ENCODE peak calls at places on chromosomes 7 and 10, in nine cellular contexts. A is spleen, I is Peyer's patch, X is ovary, N is breast epithelium, G is transverse colon, C is prostate gland, R is sigmoid colon, B is IMR-90. S is an unnamed sample.

GRCh38 chr7:17528636-17529035 is 230.2 kb downstream of the AHR start:
- DNase-seq in A (no peak), I (no peak), X (no peak), N (no peak), G (no peak), C (no peak), R (no peak), B (peak), S (no peak)

GRCh38 chr10:25745976-25746375 is 188.1 kb upstream of the MYO3A start:
- DNase-seq in A (no peak), I (no peak), X (no peak), N (no peak), G (no peak), C (no peak), R (no peak), B (no peak), S (no peak)

GRCh38 chr7:102077081-102077480 is 209.6 kb upstream of the SH2B2 start:
- DNase-seq in A (no peak), I (no peak), X (no peak), N (no peak), G (no peak), C (no peak), R (no peak), B (no peak), S (no peak)

GRCh38 chr10:18439601-18440000 is 211.8 kb downstream of the NSUN6 start:
- DNase-seq in A (no peak), I (no peak), X (no peak), N (no peak), G (no peak), C (no peak), R (no peak), B (no peak), S (no peak)

GRCh38 chr10:28627102-28627501 is 50.2 kb upstream of the BAMBI start:
- DNase-seq in A (no peak), I (no peak), X (no peak), N (no peak), G (no peak), C (no peak), R (no peak), B (no peak), S (no peak)

GRCh38 chr10:58300676-58301075 is 31.7 kb downstream of the CISD1 start:
- DNase-seq in A (no peak), I (no peak), X (no peak), N (no peak), G (no peak), C (no peak), R (no peak), B (no peak), S (no peak)

GRCh38 chr10:19977097-19977521 is 160.9 kb downstream of the PLXDC2 start:
- DNase-seq in A (no peak), I (no peak), X (no peak), N (no peak), G (no peak), C (no peak), R (no peak), B (peak), S (no peak)

GRCh38 chr7:118085000-118085399 is 99.0 kb upstream of the LSM8 start:
- DNase-seq in A (no peak), I (no peak), X (no peak), N (no peak), G (no peak), C (no peak), R (no peak), B (no peak), S (no peak)

GRCh38 chr10:10796061-10796773 is 221.5 kb upstream of the CELF2 start:
- DNase-seq in A (no peak), I (no peak), X (no peak), N (no peak), G (no peak), C (no peak), R (no peak), B (peak), S (no peak)

GRCh38 chr7:129434846-129435318 is 650 bp downstream of the STRIP2 start:
- DNase-seq in A (peak), I (no peak), X (peak), N (no peak), G (peak), C (no peak), R (no peak), B (peak), S (no peak)

GRCh38 chr10:24255115-24255895 is 46.4 kb downstream of the KIAA1217 start:
- DNase-seq in A (no peak), I (no peak), X (no peak), N (no peak), G (no peak), C (peak), R (no peak), B (no peak), S (no peak)

GRCh38 chr7:8228766-8229674 is 32.9 kb downstream of the ICA1 start:
- DNase-seq in A (no peak), I (no peak), X (no peak), N (no peak), G (no peak), C (no peak), R (no peak), B (no peak), S (no peak)

GRCh38 chr10:15626937-15627336 is 92.8 kb downstream of the ITGA8 start:
- DNase-seq in A (no peak), I (no peak), X (no peak), N (no peak), G (no peak), C (no peak), R (no peak), B (no peak), S (no peak)

GRCh38 chr7:7702826-7703225 is 15.6 kb downstream of the RPA3 start:
- DNase-seq in A (no peak), I (no peak), X (no peak), N (no peak), G (no peak), C (no peak), R (no peak), B (peak), S (no peak)

GRCh38 chr10:85537561-85537960 is 829.0 kb downstream of the GRID1 start:
- DNase-seq in A (no peak), I (no peak), X (no peak), N (no peak), G (no peak), C (no peak), R (no peak), B (no peak), S (no peak)

GRCh38 chr7:51017576-51018535 is 235.2 kb upstream of the GRB10 start:
- DNase-seq in A (no peak), I (no peak), X (no peak), N (no peak), G (no peak), C (no peak), R (no peak), B (no peak), S (no peak)

GRCh38 chr7:55348502-55348901 is 16.6 kb upstream of the LANCL2 start:
- DNase-seq in A (no peak), I (no peak), X (no peak), N (no peak), G (no peak), C (no peak), R (no peak), B (peak), S (no peak)

GRCh38 chr7:149196705-149197171 is 1.4 kb downstream of the ZNF282 start:
- DNase-seq in A (peak), I (no peak), X (no peak), N (no peak), G (peak), C (no peak), R (peak), B (no peak), S (no peak)

GRCh38 chr10:87523731-87524130 is 19.0 kb downstream of the MINPP1 start:
- DNase-seq in A (no peak), I (no peak), X (no peak), N (no peak), G (no peak), C (no peak), R (no peak), B (no peak), S (no peak)

GRCh38 chr10:11270858-11271179 is 253.1 kb downstream of the CELF2 start:
- DNase-seq in A (no peak), I (no peak), X (no peak), N (no peak), G (no peak), C (no peak), R (no peak), B (no peak), S (no peak)

GRCh38 chr7:134013249-134013648 is 113.9 kb upstream of the LRGUK start:
- DNase-seq in A (no peak), I (no peak), X (no peak), N (no peak), G (no peak), C (no peak), R (no peak), B (no peak), S (no peak)

GRCh38 chr7:108001759-108002725 is 919 bp downstream of the LAMB1 start:
- DNase-seq in A (no peak), I (no peak), X (peak), N (no peak), G (peak), C (no peak), R (peak), B (peak), S (no peak)

GRCh38 chr10:126955934-126956711 is 50.9 kb downstream of the DOCK1 start:
- DNase-seq in A (no peak), I (no peak), X (no peak), N (no peak), G (no peak), C (no peak), R (no peak), B (no peak), S (no peak)

GRCh38 chr7:139232893-139233292 is 1.9 kb downstream of the UBN2 start:
- DNase-seq in A (no peak), I (no peak), X (no peak), N (no peak), G (no peak), C (no peak), R (no peak), B (peak), S (no peak)

GRCh38 chr7:94478648-94479214 is 30.9 kb upstream of the CASD1 start:
- DNase-seq in A (no peak), I (no peak), X (no peak), N (no peak), G (no peak), C (no peak), R (no peak), B (no peak), S (no peak)

GRCh38 chr7:646951-647350 is 79.5 kb upstream of the DNAAF5 start:
- DNase-seq in A (peak), I (no peak), X (no peak), N (no peak), G (no peak), C (no peak), R (no peak), B (no peak), S (no peak)

GRCh38 chr10:48805848-48806247 is 121.2 kb downstream of the WDFY4 start:
- DNase-seq in A (no peak), I (no peak), X (peak), N (no peak), G (no peak), C (no peak), R (no peak), B (no peak), S (no peak)

GRCh38 chr10:119417852-119418251 is 124.7 kb downstream of the RGS10 start:
- DNase-seq in A (no peak), I (no peak), X (no peak), N (no peak), G (no peak), C (no peak), R (no peak), B (no peak), S (no peak)

GRCh38 chr10:51137741-51138529 is 63.6 kb downstream of the PRKG1 start:
- DNase-seq in A (no peak), I (no peak), X (no peak), N (no peak), G (no peak), C (no peak), R (no peak), B (peak), S (no peak)

GRCh38 chr10:5461914-5462840 is 37.2 kb downstream of the CALML5 start:
- DNase-seq in A (no peak), I (no peak), X (no peak), N (no peak), G (no peak), C (no peak), R (no peak), B (peak), S (no peak)

GRCh38 chr7:110076194-110076593 is 1014.7 kb upstream of the LRRN3 start:
- DNase-seq in A (no peak), I (no peak), X (no peak), N (no peak), G (no peak), C (no peak), R (no peak), B (no peak), S (no peak)
- TF ChIP-seq POLR2A in A (no peak), I (no peak), X (no peak), N (no peak), G (no peak), C (no peak), R (no peak), B (no peak), S (no peak)

DNA sequence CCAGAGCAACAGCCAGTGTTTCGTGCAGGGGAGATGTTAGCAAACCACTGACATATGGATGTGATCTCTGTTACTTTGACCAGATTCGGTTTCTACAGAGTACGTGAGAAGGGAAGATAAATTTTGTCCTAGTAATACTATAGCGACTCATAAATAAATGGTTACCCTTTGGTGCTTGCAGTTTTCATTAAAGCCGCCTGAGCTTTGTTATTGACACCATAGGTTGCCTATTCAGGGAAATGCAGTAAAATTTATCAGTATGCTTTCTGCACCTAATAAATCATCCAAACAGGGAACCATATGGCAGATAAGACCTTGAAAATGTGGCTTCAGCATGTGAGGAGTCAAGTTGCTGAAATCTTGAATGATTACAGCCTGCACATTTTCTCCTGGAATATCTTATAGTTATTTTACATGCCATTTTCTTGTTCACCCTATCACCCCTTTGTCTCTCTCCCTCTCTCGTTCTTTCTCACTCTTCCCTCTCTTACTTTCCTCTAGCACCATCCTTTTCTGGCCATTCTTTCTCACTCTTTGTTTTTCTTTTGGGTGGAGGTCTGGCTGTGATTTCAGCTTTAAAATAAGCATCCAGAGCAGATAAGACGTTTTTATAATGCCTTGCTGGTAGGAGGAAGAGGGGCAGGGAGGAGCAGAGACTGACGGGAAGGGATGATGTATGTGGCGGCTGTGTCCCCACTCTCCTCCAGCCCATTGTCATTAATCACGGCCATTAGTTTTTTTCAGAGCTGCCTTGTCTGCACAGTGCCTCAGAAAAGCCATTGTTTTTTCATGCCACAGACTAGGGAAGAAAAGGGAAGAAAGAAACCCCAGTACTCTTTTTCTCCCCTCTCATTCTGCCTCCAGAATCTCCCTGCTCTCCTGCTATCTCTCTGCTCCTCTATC is 182.5 kb downstream of the LRMDA start:
- DNase-seq in A (no peak), I (no peak), X (no peak), N (no peak), G (no peak), C (no peak), R (no peak), B (no peak), S (no peak)
- H3K27ac ChIP-seq in A (peak), I (no peak), X (peak), N (no peak), G (no peak), C (no peak), R (peak), B (no peak), S (no peak)

DNA sequence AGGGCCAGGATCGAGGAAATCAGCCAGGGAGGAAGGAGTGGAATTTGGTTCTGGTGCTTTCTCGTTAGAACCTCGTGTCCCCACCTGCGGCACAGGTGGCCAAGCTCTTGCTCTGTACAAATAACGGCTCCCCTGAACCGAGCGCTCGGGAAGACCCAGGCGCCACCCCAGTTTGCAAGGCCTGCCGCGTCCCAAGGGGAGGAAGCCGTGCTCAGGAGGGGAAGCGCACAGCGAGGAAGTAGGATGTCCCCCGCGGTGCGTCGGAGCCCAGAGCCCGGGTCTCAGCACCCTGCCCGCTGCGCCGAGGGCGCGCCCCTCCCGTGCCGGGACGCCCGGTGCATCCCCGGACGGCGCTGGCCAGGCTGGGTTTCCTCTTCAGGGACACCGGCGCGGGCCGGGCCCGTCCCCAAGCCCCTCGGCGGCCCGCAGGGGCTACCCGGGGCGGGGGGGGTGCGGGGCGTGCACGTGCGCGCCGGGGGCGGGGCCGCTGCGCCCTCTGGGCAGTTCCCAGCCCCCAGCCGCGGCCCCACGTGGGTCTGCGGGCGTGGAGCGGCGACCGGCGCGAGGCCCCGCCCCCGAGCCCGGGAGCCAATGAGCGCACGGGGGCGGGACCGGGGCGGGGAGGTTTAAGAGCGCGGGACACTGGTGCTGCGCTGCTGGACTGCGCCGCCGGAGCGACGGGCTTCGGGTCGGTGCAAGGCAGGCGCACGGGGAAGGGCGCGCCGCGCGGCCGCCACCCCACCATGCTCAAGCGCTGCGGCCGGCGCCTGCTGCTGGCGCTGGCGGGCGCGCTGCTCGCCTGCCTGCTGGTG is at the start of gene LFNG:
- DNase-seq in A (peak), I (peak), X (peak), N (peak), G (peak), C (peak), R (peak), B (peak), S (peak)
- TF ChIP-seq POLR2A in A (peak), I (peak), X (peak), N (no peak), G (peak), C (peak), R (no peak), B (peak), S (peak)

GRCh38 chr7:137916564-137916963 is 69.8 kb upstream of the DGKI start:
- DNase-seq in A (no peak), I (no peak), X (no peak), N (no peak), G (no peak), C (no peak), R (no peak), B (no peak), S (no peak)
- H3K27ac ChIP-seq in A (no peak), I (no peak), X (no peak), N (no peak), G (no peak), C (no peak), R (peak), B (no peak), S (no peak)

DNA sequence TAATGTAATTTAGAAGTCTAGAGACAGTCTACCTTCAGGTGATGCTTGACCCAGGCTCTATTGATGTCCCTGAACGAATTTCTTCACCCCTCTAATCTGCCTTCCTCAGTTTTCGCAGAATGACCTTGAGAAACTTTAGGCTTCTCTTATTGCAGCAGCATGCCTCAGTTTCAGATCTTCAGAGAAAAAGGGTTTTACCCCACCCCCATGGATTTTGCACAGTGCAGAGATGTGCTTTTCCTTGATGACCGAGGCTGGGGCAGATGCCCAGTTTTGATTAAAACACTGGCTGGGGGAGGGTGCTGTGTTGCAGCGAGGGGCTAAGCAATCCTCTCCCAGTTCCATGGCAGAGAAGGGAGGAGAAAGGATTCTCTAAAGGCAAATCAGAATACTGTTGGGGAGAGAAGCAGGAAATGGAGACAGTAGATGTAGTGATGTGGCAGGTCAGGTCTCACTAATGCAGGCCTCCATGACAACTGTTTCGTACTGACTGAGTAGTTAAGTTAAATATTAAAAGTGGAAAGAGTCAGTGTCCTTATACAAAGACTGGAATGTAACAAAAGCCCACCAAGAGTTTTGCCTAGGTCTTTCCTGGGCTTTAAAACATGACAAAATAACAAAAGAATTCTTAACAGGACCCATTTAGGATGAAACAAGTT is 50.8 kb upstream of the PDZD8 start:
- DNase-seq in A (no peak), I (no peak), X (no peak), N (no peak), G (no peak), C (no peak), R (no peak), B (no peak), S (no peak)
- TF ChIP-seq POLR2A in A (no peak), I (no peak), X (no peak), N (no peak), G (no peak), C (no peak), R (no peak), B (no peak), S (no peak)

GRCh38 chr10:117535752-117536358 is 6.7 kb upstream of the EMX2 start:
- DNase-seq in A (no peak), I (no peak), X (no peak), N (no peak), G (no peak), C (no peak), R (no peak), B (no peak), S (no peak)

GRCh38 chr10:117534321-117535044 is 8.1 kb upstream of the EMX2 start:
- DNase-seq in A (no peak), I (no peak), X (no peak), N (no peak), G (no peak), C (no peak), R (no peak), B (no peak), S (no peak)

GRCh38 chr10:117533507-117534281 is 8.9 kb upstream of the EMX2 start:
- DNase-seq in A (no peak), I (no peak), X (no peak), N (no peak), G (no peak), C (no peak), R (peak), B (no peak), S (no peak)

GRCh38 chr10:117536359-117536861 is 6.1 kb upstream of the EMX2 start:
- DNase-seq in A (no peak), I (no peak), X (no peak), N (no peak), G (no peak), C (no peak), R (no peak), B (no peak), S (no peak)

DNA sequence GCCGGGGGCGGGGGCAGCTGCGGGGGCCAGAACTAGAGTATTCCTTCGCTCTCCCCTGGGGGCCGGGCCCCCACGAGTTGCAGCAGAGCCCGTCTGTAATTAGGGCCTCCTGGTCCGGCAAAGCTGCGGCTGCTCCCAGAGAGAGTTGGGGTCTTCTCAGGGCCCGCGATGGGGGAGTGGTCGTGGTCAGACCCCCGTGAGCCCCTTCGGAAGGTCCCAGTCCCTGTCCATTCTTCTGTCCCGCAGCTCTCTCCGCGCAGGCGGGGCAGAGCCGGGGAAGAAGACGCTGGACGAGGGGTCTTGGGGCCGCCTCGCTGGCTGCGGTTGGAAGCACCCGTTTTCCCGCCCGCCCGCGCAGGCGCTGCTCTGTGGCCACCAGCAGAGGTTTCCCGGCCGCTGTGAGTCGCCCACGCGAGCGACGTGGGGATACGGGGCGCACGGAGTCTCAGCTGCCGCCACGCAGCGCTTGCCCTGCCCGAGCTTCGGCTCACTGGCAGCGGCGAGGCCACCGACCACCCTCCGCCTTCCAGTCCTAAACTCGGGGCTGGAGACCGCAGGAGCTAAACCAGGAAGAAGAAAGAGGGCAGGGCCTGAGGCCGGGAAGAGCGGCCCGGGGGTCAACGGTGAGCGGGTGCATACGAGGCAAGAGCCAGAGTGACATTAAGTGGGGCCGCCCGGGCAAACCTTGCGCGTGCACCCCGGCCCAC is 7.3 kb upstream of the EMX2 start:
- DNase-seq in A (no peak), I (no peak), X (peak), N (no peak), G (no peak), C (no peak), R (no peak), B (no peak), S (no peak)
- H3K27ac ChIP-seq in A (no peak), I (no peak), X (no peak), N (no peak), G (no peak), C (no peak), R (no peak), B (no peak), S (no peak)